ENCODE peak calls at places on chromosomes 16 and 17, in six cellular contexts. U, T, H, G, D and I are unnamed samples.

GRCh38 chr17:54269886-54270285 is 447.2 kb downstream of the KIF2B start:
- DNase-seq in U (no peak), T (no peak), G (no peak), D (no peak), H (no peak), I (no peak)

GRCh38 chr17:42683407-42684031 is 1.2 kb downstream of the CNTNAP1 start:
- DNase-seq in T (peak; percentile 23), U (no peak), G (peak; percentile 16), D (no peak), H (no peak), I (no peak)

GRCh38 chr16:47612711-47613110 is 151.6 kb downstream of the PHKB start:
- DNase-seq in H (no peak), G (no peak), U (no peak), D (peak; percentile 51), T (no peak), I (no peak)

GRCh38 chr17:10135539-10136257 is 62.7 kb downstream of the GAS7 start:
- DNase-seq in D (peak; percentile 34), U (no peak), T (no peak), H (peak; percentile 51), G (no peak), I (no peak)

GRCh38 chr16:12518238-12519004 is 285.3 kb downstream of the CPPED1 start:
- DNase-seq in D (no peak), T (no peak), H (no peak), G (no peak), U (no peak), I (no peak)

GRCh38 chr16:29860218-29860617 is 2.8 kb downstream of the CDIPT start:
- DNase-seq in D (no peak), G (no peak), H (no peak), U (no peak), T (no peak), I (no peak)

GRCh38 chr17:48997827-48998556 is 807 bp downstream of the IGF2BP1 start:
- DNase-seq in D (no peak), H (no peak), U (no peak), G (no peak), T (peak; percentile 58), I (peak; percentile 58)

GRCh38 chr16:31010539-31010938 is at the start of gene STX1B:
- DNase-seq in D (peak; percentile 41), U (peak; percentile 25), H (no peak), T (peak; percentile 100), G (peak; percentile 30), I (peak; percentile 55)

GRCh38 chr17:80270836-80271235 is 10.2 kb downstream of the RNF213 start:
- DNase-seq in U (no peak), D (peak; percentile 21), H (no peak), T (peak; percentile 83), G (no peak), I (no peak)